ENCODE peak calls at places on chromosomes 6 and 20, in four cellular contexts. One of them, this sample, is unnamed.

GRCh38 chr20:43389839-43390626 is 67.7 kb upstream of the SRSF6 start:
- DNase-seq in AG08395: no peak
- DNase-seq in neural progenitor cell: peak
- DNase-seq in activated naive CD8-positive, alpha-beta T cell treated with anti-CD3 and anti-CD28 coated beads, Interleukin-2, amount 50 U/mL, for 24 hours: peak
- DNase-seq in this sample: no peak

GRCh38 chr20:46621492-46621891 is 29.8 kb downstream of the SLC13A3 start:
- DNase-seq in AG08395: peak
- DNase-seq in neural progenitor cell: no peak
- DNase-seq in activated naive CD8-positive, alpha-beta T cell treated with anti-CD3 and anti-CD28 coated beads, Interleukin-2, amount 50 U/mL, for 24 hours: no peak
- DNase-seq in this sample: no peak

GRCh38 chr6:10309826-10310405 is 105.0 kb downstream of the TFAP2A start:
- DNase-seq in AG08395: no peak
- DNase-seq in neural progenitor cell: peak
- DNase-seq in activated naive CD8-positive, alpha-beta T cell treated with anti-CD3 and anti-CD28 coated beads, Interleukin-2, amount 50 U/mL, for 24 hours: no peak
- DNase-seq in this sample: no peak

GRCh38 chr20:1618954-1619550 is 757 bp downstream of the SIRPB1 start:
- DNase-seq in AG08395: peak
- DNase-seq in neural progenitor cell: no peak
- DNase-seq in activated naive CD8-positive, alpha-beta T cell treated with anti-CD3 and anti-CD28 coated beads, Interleukin-2, amount 50 U/mL, for 24 hours: no peak
- DNase-seq in this sample: no peak

GRCh38 chr6:57198926-57199636 is 23.0 kb downstream of the RAB23 start:
- DNase-seq in AG08395: no peak
- DNase-seq in neural progenitor cell: no peak
- DNase-seq in activated naive CD8-positive, alpha-beta T cell treated with anti-CD3 and anti-CD28 coated beads, Interleukin-2, amount 50 U/mL, for 24 hours: no peak
- DNase-seq in this sample: no peak

GRCh38 chr6:131362070-131362469 is 211.0 kb upstream of the ARG1 start:
- DNase-seq in AG08395: no peak
- DNase-seq in neural progenitor cell: no peak
- DNase-seq in activated naive CD8-positive, alpha-beta T cell treated with anti-CD3 and anti-CD28 coated beads, Interleukin-2, amount 50 U/mL, for 24 hours: no peak
- DNase-seq in this sample: no peak

GRCh38 chr20:17570347-17571152 is 675 bp downstream of the DSTN start:
- DNase-seq in AG08395: peak
- DNase-seq in neural progenitor cell: peak
- DNase-seq in activated naive CD8-positive, alpha-beta T cell treated with anti-CD3 and anti-CD28 coated beads, Interleukin-2, amount 50 U/mL, for 24 hours: peak
- DNase-seq in this sample: peak

GRCh38 chr20:34976286-34976685 is 20.6 kb downstream of the MYH7B start:
- DNase-seq in AG08395: no peak
- DNase-seq in neural progenitor cell: no peak
- DNase-seq in activated naive CD8-positive, alpha-beta T cell treated with anti-CD3 and anti-CD28 coated beads, Interleukin-2, amount 50 U/mL, for 24 hours: no peak
- DNase-seq in this sample: no peak

GRCh38 chr20:46056970-46057855 is 28.2 kb downstream of the SLC12A5 start:
- DNase-seq in AG08395: peak
- DNase-seq in neural progenitor cell: peak
- DNase-seq in activated naive CD8-positive, alpha-beta T cell treated with anti-CD3 and anti-CD28 coated beads, Interleukin-2, amount 50 U/mL, for 24 hours: peak
- DNase-seq in this sample: no peak

GRCh38 chr6:35213161-35213823 is 464 bp upstream of the SCUBE3 start:
- DNase-seq in AG08395: no peak
- DNase-seq in neural progenitor cell: peak
- DNase-seq in activated naive CD8-positive, alpha-beta T cell treated with anti-CD3 and anti-CD28 coated beads, Interleukin-2, amount 50 U/mL, for 24 hours: no peak
- DNase-seq in this sample: no peak

GRCh38 chr6:11824986-11825385 is 46.4 kb upstream of the ADTRP start:
- DNase-seq in AG08395: peak
- DNase-seq in neural progenitor cell: no peak
- DNase-seq in activated naive CD8-positive, alpha-beta T cell treated with anti-CD3 and anti-CD28 coated beads, Interleukin-2, amount 50 U/mL, for 24 hours: peak
- DNase-seq in this sample: no peak

GRCh38 chr20:11502051-11502450 is 415.6 kb upstream of the BTBD3 start:
- DNase-seq in AG08395: no peak
- DNase-seq in neural progenitor cell: no peak
- DNase-seq in activated naive CD8-positive, alpha-beta T cell treated with anti-CD3 and anti-CD28 coated beads, Interleukin-2, amount 50 U/mL, for 24 hours: no peak
- DNase-seq in this sample: no peak

GRCh38 chr6:36916159-36916558 is 30.4 kb downstream of the C6orf89 start:
- DNase-seq in AG08395: no peak
- DNase-seq in neural progenitor cell: no peak
- DNase-seq in activated naive CD8-positive, alpha-beta T cell treated with anti-CD3 and anti-CD28 coated beads, Interleukin-2, amount 50 U/mL, for 24 hours: no peak
- DNase-seq in this sample: no peak

GRCh38 chr6:30325150-30325872 is 1.4 kb upstream of the TRIM39 start:
- DNase-seq in AG08395: peak
- DNase-seq in neural progenitor cell: peak
- DNase-seq in activated naive CD8-positive, alpha-beta T cell treated with anti-CD3 and anti-CD28 coated beads, Interleukin-2, amount 50 U/mL, for 24 hours: peak
- DNase-seq in this sample: no peak

GRCh38 chr6:144151010-144151727 is 852 bp downstream of the STX11 start:
- DNase-seq in AG08395: no peak
- DNase-seq in neural progenitor cell: peak
- DNase-seq in activated naive CD8-positive, alpha-beta T cell treated with anti-CD3 and anti-CD28 coated beads, Interleukin-2, amount 50 U/mL, for 24 hours: peak
- DNase-seq in this sample: peak

GRCh38 chr6:170459451-170459850 is 93.7 kb downstream of the PSMB1 start:
- DNase-seq in AG08395: peak
- DNase-seq in neural progenitor cell: no peak
- DNase-seq in activated naive CD8-positive, alpha-beta T cell treated with anti-CD3 and anti-CD28 coated beads, Interleukin-2, amount 50 U/mL, for 24 hours: peak
- DNase-seq in this sample: no peak

GRCh38 chr6:159104163-159104885 is 59.5 kb upstream of the TAGAP start:
- DNase-seq in AG08395: peak
- DNase-seq in neural progenitor cell: peak
- DNase-seq in activated naive CD8-positive, alpha-beta T cell treated with anti-CD3 and anti-CD28 coated beads, Interleukin-2, amount 50 U/mL, for 24 hours: peak
- DNase-seq in this sample: peak

GRCh38 chr6:34027939-34028441 is 117.9 kb downstream of the GRM4 start:
- DNase-seq in AG08395: no peak
- DNase-seq in neural progenitor cell: no peak
- DNase-seq in activated naive CD8-positive, alpha-beta T cell treated with anti-CD3 and anti-CD28 coated beads, Interleukin-2, amount 50 U/mL, for 24 hours: no peak
- DNase-seq in this sample: no peak

GRCh38 chr6:107668826-107669474 is 155.2 kb downstream of the SCML4 start:
- DNase-seq in AG08395: no peak
- DNase-seq in neural progenitor cell: no peak
- DNase-seq in activated naive CD8-positive, alpha-beta T cell treated with anti-CD3 and anti-CD28 coated beads, Interleukin-2, amount 50 U/mL, for 24 hours: peak
- DNase-seq in this sample: no peak

GRCh38 chr6:30966154-30966553 is 17.4 kb upstream of the MUC21 start:
- DNase-seq in AG08395: no peak
- DNase-seq in neural progenitor cell: no peak
- DNase-seq in activated naive CD8-positive, alpha-beta T cell treated with anti-CD3 and anti-CD28 coated beads, Interleukin-2, amount 50 U/mL, for 24 hours: no peak
- DNase-seq in this sample: no peak

GRCh38 chr6:99334526-99335127 is 14.8 kb downstream of the FAXC start:
- DNase-seq in AG08395: peak
- DNase-seq in neural progenitor cell: peak
- DNase-seq in activated naive CD8-positive, alpha-beta T cell treated with anti-CD3 and anti-CD28 coated beads, Interleukin-2, amount 50 U/mL, for 24 hours: peak
- DNase-seq in this sample: no peak

GRCh38 chr6:142130814-142131213 is 1.9 kb upstream of the GJE1 start:
- DNase-seq in AG08395: no peak
- DNase-seq in neural progenitor cell: no peak
- DNase-seq in activated naive CD8-positive, alpha-beta T cell treated with anti-CD3 and anti-CD28 coated beads, Interleukin-2, amount 50 U/mL, for 24 hours: no peak
- DNase-seq in this sample: no peak

GRCh38 chr6:11770546-11771466 is 7.8 kb downstream of the ADTRP start:
- DNase-seq in AG08395: peak
- DNase-seq in neural progenitor cell: peak
- DNase-seq in activated naive CD8-positive, alpha-beta T cell treated with anti-CD3 and anti-CD28 coated beads, Interleukin-2, amount 50 U/mL, for 24 hours: no peak
- DNase-seq in this sample: peak

GRCh38 chr6:113306552-113307145 is 550.5 kb upstream of the MARCKS start:
- DNase-seq in AG08395: no peak
- DNase-seq in neural progenitor cell: peak
- DNase-seq in activated naive CD8-positive, alpha-beta T cell treated with anti-CD3 and anti-CD28 coated beads, Interleukin-2, amount 50 U/mL, for 24 hours: peak
- DNase-seq in this sample: no peak

GRCh38 chr6:149452062-149452939 is 32.5 kb downstream of the ZC3H12D start:
- DNase-seq in AG08395: no peak
- DNase-seq in neural progenitor cell: no peak
- DNase-seq in activated naive CD8-positive, alpha-beta T cell treated with anti-CD3 and anti-CD28 coated beads, Interleukin-2, amount 50 U/mL, for 24 hours: no peak
- DNase-seq in this sample: no peak

GRCh38 chr20:19382371-19382770 is 169.9 kb downstream of the SLC24A3 start:
- DNase-seq in AG08395: no peak
- DNase-seq in neural progenitor cell: no peak
- DNase-seq in activated naive CD8-positive, alpha-beta T cell treated with anti-CD3 and anti-CD28 coated beads, Interleukin-2, amount 50 U/mL, for 24 hours: no peak
- DNase-seq in this sample: no peak

GRCh38 chr6:7726416-7727149 is 684 bp downstream of the BMP6 start:
- DNase-seq in AG08395: no peak
- DNase-seq in neural progenitor cell: peak
- DNase-seq in activated naive CD8-positive, alpha-beta T cell treated with anti-CD3 and anti-CD28 coated beads, Interleukin-2, amount 50 U/mL, for 24 hours: peak
- DNase-seq in this sample: no peak

GRCh38 chr6:7906741-7907140 is 3.8 kb downstream of the TXNDC5 start:
- DNase-seq in AG08395: no peak
- DNase-seq in neural progenitor cell: no peak
- DNase-seq in activated naive CD8-positive, alpha-beta T cell treated with anti-CD3 and anti-CD28 coated beads, Interleukin-2, amount 50 U/mL, for 24 hours: no peak
- DNase-seq in this sample: no peak

GRCh38 chr6:3838992-3839867 is 9.9 kb upstream of the FAM50B start:
- DNase-seq in AG08395: no peak
- DNase-seq in neural progenitor cell: no peak
- DNase-seq in activated naive CD8-positive, alpha-beta T cell treated with anti-CD3 and anti-CD28 coated beads, Interleukin-2, amount 50 U/mL, for 24 hours: no peak
- DNase-seq in this sample: no peak

GRCh38 chr20:62156592-62157386 is 13.2 kb downstream of the SS18L1 start:
- DNase-seq in AG08395: peak
- DNase-seq in neural progenitor cell: peak
- DNase-seq in activated naive CD8-positive, alpha-beta T cell treated with anti-CD3 and anti-CD28 coated beads, Interleukin-2, amount 50 U/mL, for 24 hours: peak
- DNase-seq in this sample: peak